ENCODE peak calls at places on chromosomes 2 and 18, in five cellular contexts. I is neural progenitor cell; B is MM.1S; S is CD4-positive, alpha-beta memory T cell; W is IMR-90. X is an unnamed sample. For H3K4me1, the result is how much of the 10 kb centered on the place peaks cover.

GRCh38 chr18:76931171-76931570 is 108.8 kb downstream of the ZNF236 start:
- DNase-seq in I (no peak), B (no peak), S (no peak), W (no peak), X (no peak)

GRCh38 chr2:239381709-239382134 is 19.1 kb downstream of the HDAC4 start:
- DNase-seq in I (no peak), B (no peak), S (no peak), W (no peak), X (peak)

GRCh38 chr18:49161627-49162026 is 210.9 kb upstream of the SMAD7 start:
- DNase-seq in I (no peak), B (no peak), S (no peak), W (peak), X (no peak)

GRCh38 chr18:36828157-36828629 is 609 bp downstream of the TPGS2 start:
- DNase-seq in I (peak), B (peak), S (no peak), W (peak), X (peak)

GRCh38 chr2:232338759-232339106 is 39.8 kb upstream of the ALPP start:
- DNase-seq in I (no peak), B (no peak), S (no peak), W (no peak), X (no peak)

GRCh38 chr18:47746615-47747014 is 183.8 kb downstream of the SMAD2 start:
- DNase-seq in I (no peak), B (no peak), S (no peak), W (no peak), X (no peak)

GRCh38 chr2:215619022-215619958 is 183.4 kb upstream of the FN1 start:
- DNase-seq in I (peak), B (no peak), S (no peak), W (peak), X (no peak)

GRCh38 chr2:101341901-101342624 is 33.6 kb upstream of the RNF149 start:
- DNase-seq in I (peak), B (peak), S (peak), W (peak), X (peak)

GRCh38 chr2:100731535-100731981 is 88.4 kb upstream of the NPAS2 start:
- DNase-seq in I (no peak), B (no peak), S (no peak), W (peak), X (no peak)

GRCh38 chr2:55107428-55107827 is 57.2 kb upstream of the RTN4 start:
- DNase-seq in I (no peak), B (peak), S (no peak), W (no peak), X (no peak)

GRCh38 chr2:96631804-96632435 is 6.2 kb downstream of the KANSL3 start:
- DNase-seq in I (no peak), B (no peak), S (no peak), W (peak), X (no peak)

GRCh38 chr2:133553251-133553650 is 15.0 kb downstream of the NCKAP5 start:
- DNase-seq in I (no peak), B (no peak), S (no peak), W (no peak), X (no peak)

GRCh38 chr2:40384714-40385113 is 67.2 kb downstream of the SLC8A1 start:
- DNase-seq in I (no peak), B (no peak), S (no peak), W (peak), X (no peak)

GRCh38 chr2:36534275-36534799 is 63.6 kb downstream of the FEZ2 start:
- DNase-seq in I (no peak), B (no peak), S (no peak), W (no peak), X (no peak)

GRCh38 chr18:59640721-59641120 is 56.5 kb downstream of the CCBE1 start:
- DNase-seq in I (no peak), B (no peak), S (no peak), W (no peak), X (no peak)

GRCh38 chr2:84643991-84644390 is 127.7 kb downstream of the DNAH6 start:
- DNase-seq in I (peak), B (no peak), S (no peak), W (no peak), X (no peak)

GRCh38 chr18:47929681-47930085 is 776 bp downstream of the SMAD2 start:
- DNase-seq in I (no peak), B (peak), S (no peak), W (peak), X (no peak)

GRCh38 chr2:240138275-240138984 is 2.0 kb downstream of the OTOS start:
- DNase-seq in I (no peak), B (no peak), S (no peak), W (peak), X (no peak)

GRCh38 chr2:48200591-48201293 is 294.4 kb upstream of the FBXO11 start:
- DNase-seq in I (no peak), B (no peak), S (no peak), W (no peak), X (no peak)

GRCh38 chr2:109378682-109379081 is 235.1 kb downstream of the SEPTIN10 start:
- DNase-seq in I (no peak), B (no peak), S (no peak), W (peak), X (no peak)

GRCh38 chr2:97995026-97995733 is 568 bp downstream of the TMEM131 start:
- DNase-seq in I (peak), B (peak), S (peak), W (peak), X (peak)

GRCh38 chr2:10924859-10925258 is 13.1 kb downstream of the KCNF1 start:
- DNase-seq in I (no peak), B (no peak), S (no peak), W (no peak), X (no peak)

GRCh38 chr2:195411219-195411687 is 245.8 kb upstream of the SLC39A10 start:
- DNase-seq in I (no peak), B (no peak), S (no peak), W (peak), X (no peak)

GRCh38 chr2:85275984-85276540 is 51.7 kb downstream of the TGOLN2 start:
- DNase-seq in I (no peak), B (no peak), S (no peak), W (no peak), X (no peak)

GRCh38 chr18:58649966-58650816 is 21.1 kb upstream of the MALT1 start:
- DNase-seq in I (no peak), B (peak), S (peak), W (peak), X (no peak)

GRCh38 chr2:240129731-240130392 is 6.2 kb downstream of the COPS9 start:
- DNase-seq in I (no peak), B (no peak), S (no peak), W (no peak), X (no peak)

GRCh38 chr2:219461061-219461514 is 26.4 kb downstream of the SPEG start:
- DNase-seq in I (peak), B (no peak), S (no peak), W (peak), X (peak)

GRCh38 chr2:219464286-219465032 is 29.8 kb downstream of the SPEG start:
- DNase-seq in I (no peak), B (no peak), S (no peak), W (no peak), X (no peak)

GRCh38 chr2:219461669-219462068 is 27.0 kb downstream of the SPEG start:
- DNase-seq in I (no peak), B (no peak), S (no peak), W (no peak), X (no peak)

GRCh38 chr2:219460424-219460926 is 25.8 kb downstream of the SPEG start:
- DNase-seq in I (peak), B (no peak), S (no peak), W (peak), X (no peak)

GRCh38 chr2:219462349-219462748 is 27.7 kb downstream of the SPEG start:
- DNase-seq in I (no peak), B (no peak), S (no peak), W (no peak), X (no peak)
- H3K4me1 ChIP-seq in I (under half), B (under half), S (under half), W (under half), X (under half)

DNA sequence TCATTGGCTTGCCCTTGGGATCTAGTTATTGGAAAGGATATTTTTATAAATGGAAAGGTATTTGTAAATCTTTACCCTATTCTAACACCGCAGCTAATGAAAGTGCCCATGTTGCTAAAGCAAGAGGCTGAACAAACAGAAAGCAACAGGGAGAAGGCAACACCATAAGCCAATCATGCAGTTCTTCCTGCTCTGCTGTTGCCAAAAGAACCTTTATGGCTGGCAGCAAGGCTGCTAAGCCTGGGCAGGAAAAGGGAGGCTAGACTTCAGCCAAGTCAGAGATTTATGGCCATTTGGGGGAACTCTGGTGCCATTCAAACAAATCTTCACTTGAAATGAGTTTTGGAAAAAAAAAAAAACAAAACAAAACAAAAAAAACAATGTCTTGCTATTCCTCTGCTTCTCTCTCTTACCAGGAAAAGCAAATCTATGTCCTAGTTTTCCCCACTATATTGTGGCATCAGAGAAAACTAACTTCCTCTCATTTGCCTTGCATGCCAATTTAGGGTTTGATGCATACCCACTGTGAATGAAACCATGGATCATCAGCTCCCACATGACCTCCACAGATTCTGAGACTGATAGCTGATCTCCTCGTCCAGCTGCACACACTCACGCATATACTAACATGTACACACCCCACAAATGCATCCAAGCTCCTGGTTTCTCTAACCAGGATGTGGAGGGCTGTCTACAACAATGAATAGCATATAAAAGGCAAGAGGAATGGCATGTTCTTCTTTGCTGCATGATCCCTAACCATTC is 179.3 kb downstream of the C1D start:
- DNase-seq in I (no peak), B (no peak), S (no peak), W (no peak), X (no peak)
- H3K4me1 ChIP-seq in I (under half), B (under half), S (under half), W (under half), X (under half)

GRCh38 chr2:64862623-64863022 is 126.6 kb upstream of the SLC1A4 start:
- DNase-seq in I (no peak), B (no peak), S (no peak), W (no peak), X (no peak)

GRCh38 chr2:64861338-64862000 is 127.7 kb upstream of the SLC1A4 start:
- DNase-seq in I (no peak), B (no peak), S (no peak), W (no peak), X (peak)

GRCh38 chr2:64863097-64863820 is 125.9 kb upstream of the SLC1A4 start:
- DNase-seq in I (no peak), B (no peak), S (no peak), W (no peak), X (peak)

GRCh38 chr2:64860936-64861335 is 128.3 kb upstream of the SLC1A4 start:
- DNase-seq in I (no peak), B (no peak), S (no peak), W (no peak), X (no peak)

DNA sequence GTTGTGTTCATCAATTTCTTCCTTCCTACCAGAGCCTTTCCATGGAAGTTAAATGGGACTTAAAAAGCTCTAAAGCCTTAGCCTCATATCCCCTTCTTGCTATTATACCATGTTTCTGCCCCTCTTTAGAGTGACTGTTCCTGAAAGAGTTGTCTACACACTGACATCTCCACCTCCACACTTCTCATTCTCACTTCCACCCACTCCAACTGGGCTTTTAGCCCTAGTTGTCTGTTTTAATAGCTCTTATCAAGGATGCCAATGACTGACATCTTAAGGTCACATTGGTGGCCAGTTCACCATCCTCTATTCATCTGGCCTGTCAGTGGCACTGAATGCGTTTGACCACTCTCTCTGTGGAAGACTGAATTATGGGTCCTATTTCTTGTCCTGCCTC is 127.2 kb upstream of the SLC1A4 start:
- DNase-seq in I (no peak), B (no peak), S (no peak), W (no peak), X (no peak)
- H3K4me1 ChIP-seq in I (under half), B (under half), S (under half), W (under half), X (half or more)

GRCh38 chr2:63853527-63854310 is 12.0 kb downstream of the UGP2 start:
- DNase-seq in I (no peak), B (no peak), S (no peak), W (no peak), X (no peak)

GRCh38 chr2:63851912-63852311 is 10.2 kb downstream of the UGP2 start:
- DNase-seq in I (no peak), B (no peak), S (no peak), W (no peak), X (no peak)

GRCh38 chr2:63858291-63858690 is 16.6 kb downstream of the UGP2 start:
- DNase-seq in I (no peak), B (no peak), S (no peak), W (no peak), X (no peak)

GRCh38 chr2:63855418-63856301 is 14.0 kb downstream of the UGP2 start:
- DNase-seq in I (no peak), B (no peak), S (no peak), W (no peak), X (no peak)

DNA sequence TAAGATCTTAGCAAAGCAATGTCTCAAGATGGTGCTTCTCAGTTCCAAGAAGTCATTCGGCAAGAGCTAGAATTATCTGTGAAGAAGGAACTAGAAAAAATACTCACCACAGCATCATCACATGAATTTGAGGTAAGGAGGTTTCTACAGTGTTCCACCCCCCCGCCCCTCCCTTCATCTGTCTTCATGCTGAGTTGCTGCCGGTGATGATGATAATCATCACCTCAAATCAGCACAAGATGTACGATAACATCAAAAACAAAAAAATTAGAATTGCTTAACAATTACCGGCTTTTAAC is 14.6 kb downstream of the UGP2 start:
- DNase-seq in I (no peak), B (no peak), S (peak), W (no peak), X (no peak)
- H3K4me1 ChIP-seq in I (under half), B (under half), S (half or more), W (under half), X (under half)

DNA sequence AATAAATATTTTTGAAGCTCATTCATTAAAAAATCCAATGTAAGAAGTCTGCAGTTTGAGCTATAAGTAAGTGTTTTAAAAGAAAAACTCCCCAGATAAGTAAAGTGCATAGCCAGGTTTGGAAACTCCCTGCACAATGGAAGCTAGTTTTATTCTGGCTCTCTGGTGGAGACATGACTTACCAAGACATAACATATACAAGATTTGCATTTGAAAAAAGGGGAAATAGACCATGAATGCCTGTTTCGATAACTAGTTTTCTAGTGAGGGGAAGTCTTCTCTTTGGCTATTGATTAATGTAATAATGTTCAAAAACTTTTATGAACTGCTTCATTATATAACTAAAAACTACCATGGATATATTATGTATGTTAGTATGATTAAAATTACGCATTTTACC is 435.2 kb downstream of the ARHGAP15 start:
- DNase-seq in I (no peak), B (no peak), S (no peak), W (no peak), X (no peak)
- H3K4me1 ChIP-seq in I (under half), B (under half), S (under half), W (under half), X (under half)

DNA sequence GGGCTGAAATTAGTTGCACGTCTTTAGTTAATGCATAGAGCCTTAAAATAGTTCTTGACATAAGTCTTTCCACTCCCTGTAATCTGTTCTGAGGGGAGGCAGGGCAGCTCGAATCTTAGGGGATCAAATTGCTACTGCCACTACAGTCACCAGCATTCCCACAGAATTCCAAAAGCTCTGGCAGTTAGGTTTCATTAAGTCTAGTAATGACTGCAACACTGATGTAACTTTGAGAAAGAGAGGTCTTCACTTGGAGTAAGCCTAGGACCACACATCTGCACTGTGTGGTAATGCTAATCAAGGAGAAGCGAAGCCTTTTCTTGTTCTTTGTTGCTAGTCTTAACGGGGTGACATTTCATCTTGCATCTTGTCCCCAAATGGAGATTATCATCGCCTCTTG is 19.3 kb upstream of the NCK2 start:
- DNase-seq in I (no peak), B (no peak), S (no peak), W (no peak), X (peak)
- H3K4me1 ChIP-seq in I (under half), B (half or more), S (under half), W (under half), X (half or more)

X was measured in OCI-LY7.